ENCODE peak calls at places on chromosomes 6 and 20, in seven cellular contexts. One of them, this sample, is unnamed. For H3K4me1 and H3K27me3, the result is how much of the 10 kb centered on the place peaks cover.

GRCh38 chr20:61193164-61193563 is 58.9 kb upstream of the CDH4 start:
- DNase-seq in endodermal cell: peak
- DNase-seq in right lobe of liver: no peak
- DNase-seq in left lung: no peak
- DNase-seq in neuronal stem cell: no peak
- DNase-seq in cardiac muscle cell: no peak
- DNase-seq in keratinocyte: no peak
- DNase-seq in this sample: no peak

GRCh38 chr20:63216041-63216848 is at the start of gene YTHDF1:
- DNase-seq in endodermal cell: peak
- DNase-seq in right lobe of liver: peak
- DNase-seq in left lung: peak
- DNase-seq in neuronal stem cell: peak
- DNase-seq in cardiac muscle cell: peak
- DNase-seq in keratinocyte: peak
- DNase-seq in this sample: peak

GRCh38 chr6:52946301-52946700 is 36.8 kb upstream of the GSTA3 start:
- DNase-seq in endodermal cell: no peak
- DNase-seq in right lobe of liver: no peak
- DNase-seq in left lung: no peak
- DNase-seq in neuronal stem cell: no peak
- DNase-seq in cardiac muscle cell: no peak
- DNase-seq in keratinocyte: no peak
- DNase-seq in this sample: no peak

GRCh38 chr6:43724914-43725642 is 37.5 kb upstream of the MRPS18A start:
- DNase-seq in endodermal cell: no peak
- DNase-seq in right lobe of liver: peak
- DNase-seq in left lung: peak
- DNase-seq in neuronal stem cell: no peak
- DNase-seq in cardiac muscle cell: no peak
- DNase-seq in keratinocyte: peak
- DNase-seq in this sample: peak

GRCh38 chr6:16766043-16766521 is 4.8 kb upstream of the ATXN1 start:
- DNase-seq in endodermal cell: no peak
- DNase-seq in right lobe of liver: no peak
- DNase-seq in left lung: no peak
- DNase-seq in neuronal stem cell: no peak
- DNase-seq in cardiac muscle cell: no peak
- DNase-seq in keratinocyte: no peak
- DNase-seq in this sample: no peak

GRCh38 chr6:111552241-111552744 is 53.4 kb downstream of the TRAF3IP2 start:
- DNase-seq in endodermal cell: peak
- DNase-seq in right lobe of liver: no peak
- DNase-seq in left lung: peak
- DNase-seq in neuronal stem cell: peak
- DNase-seq in cardiac muscle cell: peak
- DNase-seq in keratinocyte: no peak
- DNase-seq in this sample: peak

GRCh38 chr6:36598739-36599318 is 4.7 kb downstream of the SRSF3 start:
- DNase-seq in endodermal cell: no peak
- DNase-seq in right lobe of liver: no peak
- DNase-seq in left lung: no peak
- DNase-seq in neuronal stem cell: no peak
- DNase-seq in cardiac muscle cell: no peak
- DNase-seq in keratinocyte: no peak
- DNase-seq in this sample: no peak

GRCh38 chr6:87756858-87757257 is 54.8 kb upstream of the AKIRIN2 start:
- DNase-seq in endodermal cell: no peak
- DNase-seq in right lobe of liver: no peak
- DNase-seq in left lung: peak
- DNase-seq in neuronal stem cell: no peak
- DNase-seq in cardiac muscle cell: no peak
- DNase-seq in keratinocyte: peak
- DNase-seq in this sample: no peak

GRCh38 chr6:41934278-41935189 is 7.1 kb downstream of the CCND3 start:
- DNase-seq in endodermal cell: no peak
- DNase-seq in right lobe of liver: no peak
- DNase-seq in left lung: no peak
- DNase-seq in neuronal stem cell: no peak
- DNase-seq in cardiac muscle cell: no peak
- DNase-seq in keratinocyte: no peak
- DNase-seq in this sample: no peak

GRCh38 chr6:7543761-7544424 is 2.4 kb downstream of the DSP start:
- DNase-seq in endodermal cell: peak
- DNase-seq in right lobe of liver: no peak
- DNase-seq in left lung: no peak
- DNase-seq in neuronal stem cell: no peak
- DNase-seq in cardiac muscle cell: peak
- DNase-seq in keratinocyte: no peak
- DNase-seq in this sample: no peak

GRCh38 chr6:10363911-10364310 is 51.0 kb downstream of the TFAP2A start:
- DNase-seq in endodermal cell: peak
- DNase-seq in right lobe of liver: no peak
- DNase-seq in left lung: no peak
- DNase-seq in neuronal stem cell: no peak
- DNase-seq in cardiac muscle cell: no peak
- DNase-seq in keratinocyte: no peak
- DNase-seq in this sample: no peak

GRCh38 chr20:18609741-18610140 is 21.9 kb downstream of the DTD1 start:
- DNase-seq in endodermal cell: no peak
- DNase-seq in right lobe of liver: no peak
- DNase-seq in left lung: no peak
- DNase-seq in neuronal stem cell: no peak
- DNase-seq in cardiac muscle cell: no peak
- DNase-seq in keratinocyte: no peak
- DNase-seq in this sample: no peak

GRCh38 chr6:38445912-38446311 is 193.8 kb downstream of the BTBD9 start:
- DNase-seq in endodermal cell: no peak
- DNase-seq in right lobe of liver: no peak
- DNase-seq in left lung: no peak
- DNase-seq in neuronal stem cell: no peak
- DNase-seq in cardiac muscle cell: no peak
- DNase-seq in keratinocyte: no peak
- DNase-seq in this sample: no peak

GRCh38 chr6:134199848-134200606 is 117.9 kb downstream of the SGK1 start:
- DNase-seq in endodermal cell: no peak
- DNase-seq in right lobe of liver: no peak
- DNase-seq in left lung: no peak
- DNase-seq in neuronal stem cell: no peak
- DNase-seq in cardiac muscle cell: no peak
- DNase-seq in keratinocyte: no peak
- DNase-seq in this sample: no peak

GRCh38 chr6:105077592-105078463 is 102.0 kb downstream of the POPDC3 start:
- DNase-seq in endodermal cell: no peak
- DNase-seq in right lobe of liver: no peak
- DNase-seq in left lung: no peak
- DNase-seq in neuronal stem cell: peak
- DNase-seq in cardiac muscle cell: peak
- DNase-seq in keratinocyte: no peak
- DNase-seq in this sample: no peak

GRCh38 chr20:25750765-25751696 is 54.4 kb upstream of the ZNF337 start:
- DNase-seq in endodermal cell: peak
- DNase-seq in right lobe of liver: peak
- DNase-seq in left lung: peak
- DNase-seq in neuronal stem cell: no peak
- DNase-seq in cardiac muscle cell: peak
- DNase-seq in keratinocyte: peak
- DNase-seq in this sample: peak

GRCh38 chr20:62740286-62741141 is 31.9 kb downstream of the NTSR1 start:
- DNase-seq in endodermal cell: no peak
- DNase-seq in right lobe of liver: no peak
- DNase-seq in left lung: peak
- DNase-seq in neuronal stem cell: no peak
- DNase-seq in cardiac muscle cell: no peak
- DNase-seq in keratinocyte: peak
- DNase-seq in this sample: no peak

GRCh38 chr20:49482621-49483017 is at the start of gene KCNB1:
- DNase-seq in endodermal cell: peak
- DNase-seq in right lobe of liver: peak
- DNase-seq in left lung: no peak
- DNase-seq in neuronal stem cell: peak
- DNase-seq in cardiac muscle cell: peak
- DNase-seq in keratinocyte: no peak
- DNase-seq in this sample: peak

GRCh38 chr6:155201461-155202226 is 62.2 kb upstream of the CLDN20 start:
- DNase-seq in endodermal cell: no peak
- DNase-seq in right lobe of liver: no peak
- DNase-seq in left lung: no peak
- DNase-seq in neuronal stem cell: no peak
- DNase-seq in cardiac muscle cell: no peak
- DNase-seq in keratinocyte: peak
- DNase-seq in this sample: no peak
- H3K4me1 ChIP-seq in endodermal cell: under half
- H3K4me1 ChIP-seq in right lobe of liver: under half
- H3K4me1 ChIP-seq in left lung: under half
- H3K4me1 ChIP-seq in neuronal stem cell: under half
- H3K4me1 ChIP-seq in cardiac muscle cell: under half
- H3K4me1 ChIP-seq in keratinocyte: under half
- H3K4me1 ChIP-seq in this sample: under half

GRCh38 chr6:80633412-80633811 is 526.9 kb downstream of the BCKDHB start:
- DNase-seq in endodermal cell: no peak
- DNase-seq in right lobe of liver: no peak
- DNase-seq in left lung: no peak
- DNase-seq in neuronal stem cell: no peak
- DNase-seq in cardiac muscle cell: no peak
- DNase-seq in keratinocyte: no peak
- DNase-seq in this sample: no peak
- H3K27me3 ChIP-seq in endodermal cell: under half
- H3K27me3 ChIP-seq in right lobe of liver: under half
- H3K27me3 ChIP-seq in left lung: under half
- H3K27me3 ChIP-seq in neuronal stem cell: under half
- H3K27me3 ChIP-seq in cardiac muscle cell: under half
- H3K27me3 ChIP-seq in keratinocyte: under half
- H3K27me3 ChIP-seq in this sample: under half

GRCh38 chr20:43812216-43812615 is 85.4 kb upstream of the GTSF1L start:
- DNase-seq in endodermal cell: no peak
- DNase-seq in right lobe of liver: no peak
- DNase-seq in left lung: no peak
- DNase-seq in neuronal stem cell: no peak
- DNase-seq in cardiac muscle cell: no peak
- DNase-seq in keratinocyte: no peak
- DNase-seq in this sample: no peak
- H3K4me1 ChIP-seq in endodermal cell: under half
- H3K4me1 ChIP-seq in right lobe of liver: under half
- H3K4me1 ChIP-seq in left lung: under half
- H3K4me1 ChIP-seq in neuronal stem cell: under half
- H3K4me1 ChIP-seq in cardiac muscle cell: under half
- H3K4me1 ChIP-seq in keratinocyte: under half
- H3K4me1 ChIP-seq in this sample: under half

DNA sequence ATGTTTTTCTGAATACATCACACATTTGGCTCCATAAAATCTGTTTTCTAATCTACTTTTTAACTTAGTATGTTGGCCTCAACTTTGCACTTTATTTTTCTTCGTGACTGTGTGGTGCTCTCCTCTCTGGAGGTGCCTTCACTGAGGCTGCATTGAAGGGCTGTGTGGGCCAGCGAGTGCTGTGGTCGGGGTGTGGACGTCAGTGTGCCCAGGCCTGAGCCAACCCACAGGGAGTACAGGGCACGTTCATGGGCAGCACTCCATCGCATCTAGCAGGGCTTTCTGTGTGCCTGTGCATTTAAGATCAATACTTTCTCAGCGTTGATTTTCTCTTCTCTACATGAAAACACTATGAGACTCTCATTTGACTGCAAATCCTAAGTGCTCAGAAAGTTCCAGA is 37.8 kb downstream of the DACT2 start:
- DNase-seq in endodermal cell: peak
- DNase-seq in right lobe of liver: no peak
- DNase-seq in left lung: no peak
- DNase-seq in neuronal stem cell: no peak
- DNase-seq in cardiac muscle cell: no peak
- DNase-seq in keratinocyte: no peak
- DNase-seq in this sample: no peak
- H3K27me3 ChIP-seq in endodermal cell: under half
- H3K27me3 ChIP-seq in right lobe of liver: under half
- H3K27me3 ChIP-seq in left lung: under half
- H3K27me3 ChIP-seq in neuronal stem cell: under half
- H3K27me3 ChIP-seq in cardiac muscle cell: under half
- H3K27me3 ChIP-seq in keratinocyte: under half
- H3K27me3 ChIP-seq in this sample: under half

GRCh38 chr20:57782631-57783041 is 72.8 kb upstream of the PMEPA1 start:
- DNase-seq in endodermal cell: peak
- DNase-seq in right lobe of liver: no peak
- DNase-seq in left lung: no peak
- DNase-seq in neuronal stem cell: no peak
- DNase-seq in cardiac muscle cell: no peak
- DNase-seq in keratinocyte: no peak
- DNase-seq in this sample: no peak

GRCh38 chr20:57785061-57785460 is 75.2 kb upstream of the PMEPA1 start:
- DNase-seq in endodermal cell: peak
- DNase-seq in right lobe of liver: no peak
- DNase-seq in left lung: no peak
- DNase-seq in neuronal stem cell: no peak
- DNase-seq in cardiac muscle cell: no peak
- DNase-seq in keratinocyte: no peak
- DNase-seq in this sample: no peak

GRCh38 chr20:57781901-57782300 is 72.1 kb upstream of the PMEPA1 start:
- DNase-seq in endodermal cell: peak
- DNase-seq in right lobe of liver: no peak
- DNase-seq in left lung: no peak
- DNase-seq in neuronal stem cell: no peak
- DNase-seq in cardiac muscle cell: no peak
- DNase-seq in keratinocyte: no peak
- DNase-seq in this sample: no peak

GRCh38 chr20:57783956-57784837 is 74.4 kb upstream of the PMEPA1 start:
- DNase-seq in endodermal cell: peak
- DNase-seq in right lobe of liver: no peak
- DNase-seq in left lung: no peak
- DNase-seq in neuronal stem cell: no peak
- DNase-seq in cardiac muscle cell: no peak
- DNase-seq in keratinocyte: no peak
- DNase-seq in this sample: peak

DNA sequence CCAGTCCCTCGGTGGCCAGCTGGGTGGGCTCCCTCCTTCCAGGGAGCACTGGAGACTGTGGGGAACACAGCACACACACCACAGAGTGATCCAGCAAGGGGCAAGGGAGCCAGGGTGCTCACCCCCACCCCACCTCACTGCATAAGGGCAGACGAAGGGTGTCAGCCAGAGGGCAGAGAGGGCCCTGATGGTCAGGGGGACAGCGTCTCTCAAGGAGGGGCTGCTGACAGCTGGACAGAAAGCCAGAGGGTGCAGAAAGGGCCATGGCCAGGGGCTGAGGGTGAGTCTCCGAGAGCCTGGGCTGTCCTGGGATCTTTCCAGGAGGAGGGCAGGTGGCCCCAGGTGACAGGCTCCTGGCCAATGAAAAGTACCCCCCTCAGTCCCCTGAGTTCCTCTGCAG is 73.4 kb upstream of the PMEPA1 start:
- DNase-seq in endodermal cell: peak
- DNase-seq in right lobe of liver: no peak
- DNase-seq in left lung: no peak
- DNase-seq in neuronal stem cell: no peak
- DNase-seq in cardiac muscle cell: no peak
- DNase-seq in keratinocyte: no peak
- DNase-seq in this sample: no peak
- H3K4me1 ChIP-seq in endodermal cell: under half
- H3K4me1 ChIP-seq in right lobe of liver: under half
- H3K4me1 ChIP-seq in left lung: under half
- H3K4me1 ChIP-seq in neuronal stem cell: under half
- H3K4me1 ChIP-seq in cardiac muscle cell: under half
- H3K4me1 ChIP-seq in keratinocyte: under half
- H3K4me1 ChIP-seq in this sample: under half